ENCODE peak calls at places on chromosomes 16 and 17, in five cellular contexts. Q is neuronal stem cell, H is H9, S is H1, T is IMR-90. Z is an unnamed sample.

GRCh38 chr17:3972281-3972731 is 8.1 kb upstream of the ATP2A3 start:
- DNase-seq in Q (no peak), H (no peak), S (no peak), T (no peak), Z (no peak)

GRCh38 chr16:87740909-87741424 is 24.8 kb downstream of the KLHDC4 start:
- DNase-seq in Q (no peak), H (no peak), S (no peak), T (peak; percentile 6), Z (no peak)

GRCh38 chr17:4492762-4493561 is 5.7 kb upstream of the SPNS2 start:
- DNase-seq in Q (peak; percentile 87), H (peak; percentile 95), S (peak; percentile 38), T (peak; percentile 28), Z (peak; percentile 90)

GRCh38 chr16:67514382-67514828 is 14.2 kb upstream of the RIPOR1 start:
- DNase-seq in Q (peak; percentile 65), H (peak; percentile 68), S (no peak), T (peak; percentile 84), Z (peak; percentile 81)

GRCh38 chr16:62363451-62363850 is 327.2 kb upstream of the CDH8 start:
- DNase-seq in Q (no peak), H (peak; percentile 32), S (peak; percentile 7), T (no peak), Z (peak; percentile 78)

GRCh38 chr17:81420769-81421462 is 25.7 kb downstream of the BAHCC1 start:
- DNase-seq in Q (no peak), H (no peak), S (no peak), T (peak; percentile 49), Z (no peak)

GRCh38 chr16:89004209-89004831 is 27.3 kb upstream of the CBFA2T3 start:
- DNase-seq in Q (no peak), H (no peak), S (no peak), T (no peak), Z (no peak)

GRCh38 chr17:64938290-64938689 is 19.0 kb upstream of the LRRC37A3 start:
- DNase-seq in Q (no peak), H (no peak), S (no peak), T (no peak), Z (no peak)

GRCh38 chr16:12754824-12755543 is 48.7 kb downstream of the CPPED1 start:
- DNase-seq in Q (no peak), H (no peak), S (no peak), T (no peak), Z (no peak)

GRCh38 chr16:64089697-64090096 is 1032.2 kb downstream of the CDH11 start:
- DNase-seq in Q (peak; percentile 32), H (peak; percentile 30), S (no peak), T (peak; percentile 11), Z (peak; percentile 72)

GRCh38 chr17:44559288-44560249 is 2.3 kb downstream of the FZD2 start:
- DNase-seq in Q (no peak), H (no peak), S (no peak), T (no peak), Z (no peak)

GRCh38 chr16:67395458-67396158 is 2.3 kb upstream of the TPPP3 start:
- DNase-seq in Q (no peak), H (no peak), S (no peak), T (peak; percentile 72), Z (no peak)

GRCh38 chr17:33751702-33752065 is 458.6 kb upstream of the ASIC2 start:
- DNase-seq in Q (peak; percentile 38), H (no peak), S (no peak), T (no peak), Z (peak; percentile 37)

GRCh38 chr17:70699408-70699807 is 530.1 kb downstream of the KCNJ2 start:
- DNase-seq in Q (no peak), H (no peak), S (no peak), T (no peak), Z (no peak)

GRCh38 chr16:46862555-46863447 is 21.4 kb upstream of the GPT2 start:
- DNase-seq in Q (no peak), H (no peak), S (no peak), T (peak; percentile 37), Z (no peak)

GRCh38 chr17:50190278-50191069 is 11.0 kb downstream of the COL1A1 start:
- DNase-seq in Q (no peak), H (no peak), S (no peak), T (no peak), Z (no peak)

GRCh38 chr17:62790554-62790953 is 17.6 kb downstream of the MARCHF10 start:
- DNase-seq in Q (no peak), H (no peak), S (no peak), T (peak; percentile 93), Z (no peak)

GRCh38 chr17:10380631-10381408 is 8.0 kb upstream of the MYH13 start:
- DNase-seq in Q (no peak), H (no peak), S (no peak), T (peak; percentile 37), Z (no peak)

GRCh38 chr17:78879679-78880186 is 23.3 kb downstream of the CEP295NL start:
- DNase-seq in Q (no peak), H (no peak), S (no peak), T (peak; percentile 98), Z (no peak)

GRCh38 chr17:59756236-59756818 is 48.9 kb downstream of the VMP1 start:
- DNase-seq in Q (no peak), H (no peak), S (no peak), T (peak; percentile 74), Z (peak; percentile 23)

GRCh38 chr17:43978078-43978477 is 24.3 kb upstream of the PYY start:
- DNase-seq in Q (no peak), H (no peak), S (no peak), T (no peak), Z (no peak)

GRCh38 chr16:30850246-30850645 is 43.6 kb downstream of the BCL7C start:
- DNase-seq in Q (no peak), H (no peak), S (no peak), T (no peak), Z (no peak)

DNA sequence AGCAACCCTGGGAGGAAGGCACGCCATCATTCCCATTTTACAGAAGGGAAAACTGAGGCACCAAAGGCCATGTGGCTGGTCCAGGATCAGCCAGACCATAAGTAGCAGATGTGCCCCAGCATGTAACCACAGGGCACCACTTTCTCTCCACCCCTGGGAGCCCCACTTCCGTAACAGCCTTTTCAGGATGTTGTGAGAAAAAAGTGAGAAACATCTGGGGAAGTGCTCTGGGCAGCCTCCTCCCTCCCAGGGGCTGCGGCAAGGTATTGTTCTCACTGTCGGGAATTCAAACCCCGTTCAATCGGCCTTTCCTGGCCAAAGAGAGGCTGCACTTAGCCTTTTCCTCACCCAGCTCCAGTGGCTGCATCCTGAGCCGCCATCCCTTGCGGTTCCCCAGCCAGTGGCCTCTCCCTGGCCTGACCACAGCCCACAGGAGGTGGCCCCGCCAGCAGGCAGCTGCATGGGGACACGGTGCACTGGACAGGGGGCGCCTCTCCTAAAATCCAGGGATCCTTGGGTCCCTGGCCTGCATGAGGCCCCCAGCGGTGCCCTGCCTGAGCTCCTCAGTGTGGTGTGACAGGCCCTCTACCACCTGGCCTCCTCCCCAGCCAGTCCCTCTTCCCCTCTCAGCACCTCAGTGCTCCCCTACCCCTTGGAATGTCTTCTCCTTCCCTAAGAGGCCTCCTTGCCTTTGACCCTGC is 5.7 kb upstream of the CDH5 start:
- DNase-seq in Q (no peak), H (no peak), S (no peak), T (no peak), Z (no peak)
- H2BK120ac ChIP-seq in Q (no peak overlapping the region), H (no peak overlapping the region), S (no peak overlapping the region), T (no peak overlapping the region), Z (no peak overlapping the region)

GRCh38 chr17:16584273-16584995 is 15.4 kb upstream of the ZNF287 start:
- DNase-seq in Q (peak; percentile 78), H (peak; percentile 96), S (peak; percentile 60), T (peak; percentile 74), Z (peak; percentile 88)

GRCh38 chr17:16585796-16586195 is 16.8 kb upstream of the ZNF287 start:
- DNase-seq in Q (no peak), H (no peak), S (no peak), T (no peak), Z (no peak)

GRCh38 chr17:16583781-16584180 is 14.8 kb upstream of the ZNF287 start:
- DNase-seq in Q (no peak), H (no peak), S (no peak), T (no peak), Z (no peak)

GRCh38 chr17:16593356-16594102 is 24.5 kb upstream of the ZNF287 start:
- DNase-seq in Q (no peak), H (no peak), S (no peak), T (peak; percentile 22), Z (no peak)

GRCh38 chr17:16589097-16589969 is 20.3 kb upstream of the ZNF287 start:
- DNase-seq in Q (peak; percentile 91), H (peak; percentile 98), S (peak; percentile 86), T (peak; percentile 78), Z (peak; percentile 95)
- H2BK120ac ChIP-seq in Q (peak overlapping the region; percentile 88), H (no peak overlapping the region), S (no peak overlapping the region), T (no peak overlapping the region), Z (no peak overlapping the region)

DNA sequence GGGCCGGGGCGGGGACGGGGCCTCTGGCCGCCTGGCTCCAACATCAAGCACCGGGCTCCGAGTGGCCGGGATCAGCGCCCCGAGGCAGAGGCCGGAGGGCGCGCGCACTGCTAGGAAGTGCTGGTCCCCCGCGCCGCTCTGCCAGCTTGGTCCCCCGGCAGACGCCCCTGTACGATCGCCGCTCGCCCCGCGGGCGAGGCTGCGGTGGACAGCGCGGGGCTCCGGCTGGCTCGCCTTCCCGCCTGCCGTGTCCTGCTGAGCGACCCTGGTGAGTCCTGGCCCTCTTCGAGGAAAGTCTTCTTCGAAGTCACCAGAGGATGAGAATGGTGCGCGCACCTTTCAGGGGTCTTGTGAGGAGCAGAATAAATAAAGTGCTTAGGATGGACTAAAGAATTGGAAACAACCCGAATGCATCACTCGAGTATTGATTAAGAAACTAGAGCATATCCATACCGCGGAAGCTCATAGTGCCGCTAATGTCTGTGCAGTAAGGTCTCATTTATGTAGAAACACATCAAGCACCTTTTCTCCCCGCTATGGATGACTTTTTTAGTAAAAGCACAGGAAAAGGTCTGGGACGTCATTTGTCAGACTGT is 389 bp downstream of the ZNF213 start:
- DNase-seq in Q (no peak), H (no peak), S (no peak), T (no peak), Z (no peak)
- H2BK120ac ChIP-seq in Q (no peak overlapping the region), H (no peak overlapping the region), S (no peak overlapping the region), T (peak overlapping the region; percentile 62), Z (no peak overlapping the region)

DNA sequence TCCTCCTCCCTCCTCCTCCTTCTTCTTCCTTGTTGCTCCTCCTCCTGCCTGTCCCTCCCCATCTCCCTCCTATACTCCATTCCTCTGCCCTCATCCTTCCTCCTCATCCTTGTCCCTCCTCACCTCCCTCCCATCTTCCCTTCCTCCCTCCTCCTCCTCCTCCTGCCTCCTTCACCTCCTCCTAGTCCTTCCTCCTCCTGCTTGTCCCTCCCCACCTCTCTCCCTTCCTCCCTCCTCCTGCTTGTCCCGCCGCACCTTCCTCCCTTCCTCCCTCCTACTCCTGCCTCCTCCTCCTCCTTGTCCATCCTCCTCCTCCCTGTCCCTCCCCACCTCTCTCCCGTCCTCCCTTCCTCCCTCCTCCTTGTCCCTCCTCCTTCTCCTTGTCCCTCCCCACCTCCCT is 222.6 kb downstream of the IRF8 start:
- DNase-seq in Q (no peak), H (no peak), S (no peak), T (no peak), Z (no peak)
- H2BK120ac ChIP-seq in Q (no peak overlapping the region), H (no peak overlapping the region), S (no peak overlapping the region), T (no peak overlapping the region), Z (no peak overlapping the region)

Z was measured in mesendoderm.